ENCODE peak calls at places on chromosomes 5 and 9, in six cellular contexts. One of them, this sample, is unnamed.

GRCh38 chr5:1417586-1418225 is 27.5 kb downstream of the SLC6A3 start:
- DNase-seq in CD8-positive, alpha-beta T cell: no peak
- DNase-seq in cardiac fibroblast: no peak
- DNase-seq in mucosa of descending colon: peak; percentile 37
- DNase-seq in GM12865: no peak
- DNase-seq in BJ: no peak
- DNase-seq in this sample: no peak

GRCh38 chr5:132003170-132003744 is 8.2 kb downstream of the ACSL6 start:
- DNase-seq in CD8-positive, alpha-beta T cell: no peak
- DNase-seq in cardiac fibroblast: no peak
- DNase-seq in mucosa of descending colon: peak; percentile 27
- DNase-seq in GM12865: no peak
- DNase-seq in BJ: no peak
- DNase-seq in this sample: no peak

GRCh38 chr5:171469336-171469735 is 49.9 kb downstream of the FGF18 start:
- DNase-seq in CD8-positive, alpha-beta T cell: no peak
- DNase-seq in cardiac fibroblast: no peak
- DNase-seq in mucosa of descending colon: no peak
- DNase-seq in GM12865: no peak
- DNase-seq in BJ: no peak
- DNase-seq in this sample: no peak

GRCh38 chr9:133003671-133004090 is 25.2 kb downstream of the GFI1B start:
- DNase-seq in CD8-positive, alpha-beta T cell: no peak
- DNase-seq in cardiac fibroblast: no peak
- DNase-seq in mucosa of descending colon: no peak
- DNase-seq in GM12865: no peak
- DNase-seq in BJ: no peak
- DNase-seq in this sample: no peak

GRCh38 chr5:82694886-82695285 is 382.3 kb downstream of the TMEM167A start:
- DNase-seq in CD8-positive, alpha-beta T cell: no peak
- DNase-seq in cardiac fibroblast: no peak
- DNase-seq in mucosa of descending colon: no peak
- DNase-seq in GM12865: no peak
- DNase-seq in BJ: no peak
- DNase-seq in this sample: no peak

GRCh38 chr5:95870105-95870672 is 47.7 kb upstream of the GLRX start:
- DNase-seq in CD8-positive, alpha-beta T cell: no peak
- DNase-seq in cardiac fibroblast: peak; percentile 88
- DNase-seq in mucosa of descending colon: no peak
- DNase-seq in GM12865: peak; percentile 80
- DNase-seq in BJ: no peak
- DNase-seq in this sample: no peak

GRCh38 chr9:99244300-99245260 is 22.5 kb downstream of the SEC61B start:
- DNase-seq in CD8-positive, alpha-beta T cell: no peak
- DNase-seq in cardiac fibroblast: no peak
- DNase-seq in mucosa of descending colon: no peak
- DNase-seq in GM12865: peak; percentile 80
- DNase-seq in BJ: no peak
- DNase-seq in this sample: no peak

GRCh38 chr5:154284433-154284832 is 93.9 kb downstream of the GALNT10 start:
- DNase-seq in CD8-positive, alpha-beta T cell: no peak
- DNase-seq in cardiac fibroblast: no peak
- DNase-seq in mucosa of descending colon: no peak
- DNase-seq in GM12865: peak; percentile 81
- DNase-seq in BJ: no peak
- DNase-seq in this sample: no peak

GRCh38 chr5:17169507-17169906 is 47.9 kb upstream of the BASP1 start:
- DNase-seq in CD8-positive, alpha-beta T cell: no peak
- DNase-seq in cardiac fibroblast: peak; percentile 74
- DNase-seq in mucosa of descending colon: no peak
- DNase-seq in GM12865: no peak
- DNase-seq in BJ: peak; percentile 95
- DNase-seq in this sample: no peak

DNA sequence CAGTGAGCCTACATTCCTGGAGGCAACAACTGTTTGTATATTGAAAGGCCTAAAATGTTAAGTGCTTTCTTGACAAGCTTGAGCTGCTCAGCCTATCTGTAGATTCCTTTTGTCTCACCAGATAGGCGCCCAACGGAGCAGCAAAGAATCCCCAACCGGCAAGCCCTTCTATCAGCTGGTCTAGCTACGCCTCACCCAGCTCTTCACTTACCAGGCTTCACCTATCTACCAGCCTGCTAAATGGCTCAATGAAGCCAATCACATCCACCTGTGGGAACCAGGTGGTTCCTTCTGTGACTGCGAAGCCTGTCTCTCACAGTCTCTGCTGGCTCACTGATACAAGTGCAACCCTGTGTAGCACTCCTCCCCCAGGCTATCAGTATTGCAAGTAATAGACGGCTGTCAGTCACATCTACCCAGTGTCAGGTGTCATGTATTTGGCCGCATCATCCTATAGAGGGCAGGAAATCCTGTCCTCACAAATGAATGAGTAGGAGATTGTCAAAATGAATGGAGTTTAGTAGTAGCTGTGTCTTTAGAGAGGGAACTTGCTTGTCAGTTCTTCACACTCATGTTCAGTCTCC is 170.4 kb upstream of the MRPS30 start:
- DNase-seq in CD8-positive, alpha-beta T cell: no peak
- DNase-seq in cardiac fibroblast: no peak
- DNase-seq in mucosa of descending colon: no peak
- DNase-seq in GM12865: no peak
- DNase-seq in BJ: no peak
- DNase-seq in this sample: no peak
- TF ChIP-seq CTCF in CD8-positive, alpha-beta T cell: no peak
- TF ChIP-seq CTCF in cardiac fibroblast: no peak
- TF ChIP-seq CTCF in mucosa of descending colon: no peak
- TF ChIP-seq CTCF in GM12865: no peak
- TF ChIP-seq CTCF in BJ: no peak
- TF ChIP-seq CTCF in this sample: no peak

GRCh38 chr5:78964889-78965288 is 20.2 kb downstream of the ARSB start:
- DNase-seq in CD8-positive, alpha-beta T cell: no peak
- DNase-seq in cardiac fibroblast: peak; percentile 86
- DNase-seq in mucosa of descending colon: no peak
- DNase-seq in GM12865: peak; percentile 60
- DNase-seq in BJ: no peak
- DNase-seq in this sample: no peak
- TF ChIP-seq CTCF in CD8-positive, alpha-beta T cell: no peak
- TF ChIP-seq CTCF in cardiac fibroblast: peak; percentile 37
- TF ChIP-seq CTCF in mucosa of descending colon: peak; percentile 5
- TF ChIP-seq CTCF in GM12865: peak; percentile 42
- TF ChIP-seq CTCF in BJ: peak; percentile 55
- TF ChIP-seq CTCF in this sample: peak; percentile 17

GRCh38 chr5:157748740-157749461 is 5.4 kb downstream of the LSM11 start:
- DNase-seq in CD8-positive, alpha-beta T cell: no peak
- DNase-seq in cardiac fibroblast: peak; percentile 94
- DNase-seq in mucosa of descending colon: no peak
- DNase-seq in GM12865: no peak
- DNase-seq in BJ: peak; percentile 12
- DNase-seq in this sample: no peak
- TF ChIP-seq CTCF in CD8-positive, alpha-beta T cell: no peak
- TF ChIP-seq CTCF in cardiac fibroblast: no peak
- TF ChIP-seq CTCF in mucosa of descending colon: no peak
- TF ChIP-seq CTCF in GM12865: no peak
- TF ChIP-seq CTCF in BJ: no peak
- TF ChIP-seq CTCF in this sample: no peak

GRCh38 chr5:32712463-32713395 is 1.6 kb downstream of the NPR3 start:
- DNase-seq in CD8-positive, alpha-beta T cell: no peak
- DNase-seq in cardiac fibroblast: peak; percentile 43
- DNase-seq in mucosa of descending colon: no peak
- DNase-seq in GM12865: no peak
- DNase-seq in BJ: no peak
- DNase-seq in this sample: no peak
- TF ChIP-seq CTCF in CD8-positive, alpha-beta T cell: no peak
- TF ChIP-seq CTCF in cardiac fibroblast: peak; percentile 12
- TF ChIP-seq CTCF in mucosa of descending colon: no peak
- TF ChIP-seq CTCF in GM12865: no peak
- TF ChIP-seq CTCF in BJ: peak; percentile 64
- TF ChIP-seq CTCF in this sample: no peak

DNA sequence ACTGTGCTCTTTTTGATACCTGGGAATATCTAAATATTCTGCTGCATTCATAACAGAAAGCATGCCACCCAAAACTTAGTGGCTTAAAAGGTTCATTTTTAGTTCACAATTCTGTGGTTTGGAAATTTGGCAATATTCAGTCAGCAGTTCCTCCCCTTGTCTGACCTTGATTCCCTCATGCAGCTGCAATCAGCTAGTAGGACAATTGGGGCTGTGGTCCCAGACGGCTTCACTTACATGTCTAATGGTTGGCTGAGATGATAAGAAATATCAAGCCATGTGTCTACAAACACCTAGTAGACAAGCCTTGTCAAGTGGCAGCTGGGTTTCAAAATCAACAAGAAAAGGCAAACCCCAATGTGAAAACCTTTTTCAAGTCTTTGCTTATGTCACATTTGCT is 51.3 kb downstream of the ANXA1 start:
- DNase-seq in CD8-positive, alpha-beta T cell: no peak
- DNase-seq in cardiac fibroblast: no peak
- DNase-seq in mucosa of descending colon: no peak
- DNase-seq in GM12865: no peak
- DNase-seq in BJ: no peak
- DNase-seq in this sample: no peak
- TF ChIP-seq CTCF in CD8-positive, alpha-beta T cell: no peak
- TF ChIP-seq CTCF in cardiac fibroblast: no peak
- TF ChIP-seq CTCF in mucosa of descending colon: no peak
- TF ChIP-seq CTCF in GM12865: no peak
- TF ChIP-seq CTCF in BJ: no peak
- TF ChIP-seq CTCF in this sample: no peak

GRCh38 chr9:35476596-35476995 is 13.3 kb upstream of the RUSC2 start:
- DNase-seq in CD8-positive, alpha-beta T cell: no peak
- DNase-seq in cardiac fibroblast: no peak
- DNase-seq in mucosa of descending colon: no peak
- DNase-seq in GM12865: no peak
- DNase-seq in BJ: no peak
- DNase-seq in this sample: no peak
- TF ChIP-seq CTCF in CD8-positive, alpha-beta T cell: no peak
- TF ChIP-seq CTCF in cardiac fibroblast: no peak
- TF ChIP-seq CTCF in mucosa of descending colon: no peak
- TF ChIP-seq CTCF in GM12865: no peak
- TF ChIP-seq CTCF in BJ: no peak
- TF ChIP-seq CTCF in this sample: no peak